ENCODE peak calls at places on chromosome 20, in four cellular contexts. K is naive thymus-derived CD4-positive, alpha-beta T cell; M is IMR-90; U is CD8-positive, alpha-beta T cell. B is an unnamed sample.
A peak's percentile ranks its signal among the peaks of the same experiment; 100 is the strongest.

GRCh38 chr20:50380697-50381040 is 129.5 kb upstream of the PTPN1 start:
- DNase-seq in U (no peak), K (no peak), M (peak; percentile 65), B (no peak)

GRCh38 chr20:49464556-49464955 is 17.9 kb downstream of the KCNB1 start:
- DNase-seq in K (no peak), M (no peak), U (no peak), B (no peak)

GRCh38 chr20:47343007-47343472 is 13.5 kb downstream of the ZMYND8 start:
- DNase-seq in M (peak; percentile 62), K (no peak), U (no peak), B (no peak)

GRCh38 chr20:49938173-49939163 is 2.3 kb downstream of the RNF114 start:
- DNase-seq in M (peak; percentile 82), U (no peak), K (no peak), B (no peak)

GRCh38 chr20:59718071-59718470 is 113.7 kb downstream of the PHACTR3 start:
- DNase-seq in M (no peak), K (no peak), U (no peak), B (no peak)

GRCh38 chr20:856361-856775 is 22.9 kb downstream of the FAM110A start:
- DNase-seq in K (peak; percentile 52), M (peak; percentile 54), U (peak; percentile 30), B (no peak)

GRCh38 chr20:50186987-50187402 is 3.6 kb upstream of the CEBPB start:
- DNase-seq in U (no peak), K (no peak), M (no peak), B (peak; percentile 63)

GRCh38 chr20:34938466-34939163 is 17.0 kb downstream of the GSS start:
- DNase-seq in M (no peak), U (no peak), K (no peak), B (no peak)

GRCh38 chr20:46348972-46349741 is 40.9 kb upstream of the CDH22 start:
- DNase-seq in K (peak; percentile 31), U (no peak), M (peak; percentile 31), B (peak; percentile 94)

GRCh38 chr20:57953638-57954037 is 243.8 kb upstream of the PMEPA1 start:
- DNase-seq in K (no peak), M (no peak), U (no peak), B (no peak)

GRCh38 chr20:373171-373890 is 7.2 kb upstream of the TRIB3 start:
- DNase-seq in K (no peak), M (peak; percentile 92), U (no peak), B (peak; percentile 71)

GRCh38 chr20:1721687-1722512 is 64.3 kb upstream of the SIRPG start:
- DNase-seq in U (no peak), K (no peak), M (no peak), B (peak; percentile 62)

GRCh38 chr20:11972478-11972877 is 54.8 kb downstream of the BTBD3 start:
- DNase-seq in K (no peak), M (no peak), U (no peak), B (no peak)

GRCh38 chr20:51400051-51400926 is 142.2 kb downstream of the NFATC2 start:
- DNase-seq in U (peak; percentile 60), K (peak; percentile 58), M (no peak), B (no peak)

GRCh38 chr20:50655325-50655880 is 35.9 kb downstream of the RIPOR3 start:
- DNase-seq in K (no peak), M (peak; percentile 88), U (no peak), B (no peak)

GRCh38 chr20:40467703-40468411 is 221.2 kb downstream of the MAFB start:
- DNase-seq in K (no peak), U (no peak), M (no peak), B (no peak)

GRCh38 chr20:34529742-34530141 is 13.5 kb downstream of the DYNLRB1 start:
- DNase-seq in M (no peak), K (no peak), U (no peak), B (no peak)

GRCh38 chr20:56018750-56019149 is 13.4 kb upstream of the CBLN4 start:
- DNase-seq in K (no peak), M (no peak), U (no peak), B (no peak)
- H3K36me3 ChIP-seq in K (no peaks in the 10 kb centered on the region), M (no peaks in the 10 kb centered on the region), U (no peaks in the 10 kb centered on the region), B (no peaks in the 10 kb centered on the region)

DNA sequence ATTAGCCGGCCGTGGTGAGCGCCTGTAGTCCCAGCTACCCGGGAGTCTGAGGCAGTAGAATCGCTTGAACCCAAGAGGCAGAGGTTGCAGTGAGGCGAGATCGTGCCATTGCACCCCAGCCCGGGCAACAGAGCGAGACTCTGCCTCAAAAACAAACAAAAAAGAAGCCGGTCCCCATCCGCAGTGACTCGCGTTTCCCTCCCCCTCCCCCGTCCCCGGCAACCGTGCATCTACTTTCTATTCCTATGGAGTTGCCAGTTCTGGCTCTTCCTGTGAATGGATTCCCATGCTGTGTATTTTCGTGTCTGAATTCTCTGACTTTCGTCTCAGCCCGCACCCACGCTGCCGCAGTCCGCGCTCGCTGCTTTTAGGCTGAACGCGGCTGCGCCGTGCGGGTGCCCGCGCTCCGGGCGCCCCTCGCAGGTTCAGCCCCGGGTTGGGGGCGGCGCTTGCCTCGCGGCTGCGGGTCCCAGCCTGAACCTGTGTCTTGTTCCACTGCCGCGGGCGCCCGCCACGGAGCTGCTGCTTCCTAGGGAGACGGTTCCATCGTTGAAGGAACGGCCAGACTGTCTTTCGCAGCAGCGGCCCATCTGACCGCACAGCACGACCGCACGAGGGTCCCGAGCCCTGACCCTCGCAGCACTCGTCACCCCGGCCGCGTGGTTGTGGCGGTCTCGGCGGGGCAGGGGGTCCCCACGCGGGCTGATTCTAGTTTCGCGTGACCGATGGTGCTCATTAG is 1.1 kb upstream of the MRGBP start:
- DNase-seq in K (peak; percentile 73), U (peak; percentile 63), M (peak; percentile 49), B (peak; percentile 89)
- H3K4me3 ChIP-seq in K (peak overlapping the region; percentile 78), U (peak overlapping the region; percentile 84), M (peak overlapping the region; percentile 62), B (peak overlapping the region; percentile 60)

GRCh38 chr20:5091902-5092301 is 27.9 kb downstream of the PCNA start:
- DNase-seq in U (no peak), M (no peak), K (no peak), B (no peak)
- H3K27me3 ChIP-seq in U (no peaks in the 10 kb centered on the region), M (no peaks in the 10 kb centered on the region), K (no peaks in the 10 kb centered on the region), B (no peaks in the 10 kb centered on the region)

DNA sequence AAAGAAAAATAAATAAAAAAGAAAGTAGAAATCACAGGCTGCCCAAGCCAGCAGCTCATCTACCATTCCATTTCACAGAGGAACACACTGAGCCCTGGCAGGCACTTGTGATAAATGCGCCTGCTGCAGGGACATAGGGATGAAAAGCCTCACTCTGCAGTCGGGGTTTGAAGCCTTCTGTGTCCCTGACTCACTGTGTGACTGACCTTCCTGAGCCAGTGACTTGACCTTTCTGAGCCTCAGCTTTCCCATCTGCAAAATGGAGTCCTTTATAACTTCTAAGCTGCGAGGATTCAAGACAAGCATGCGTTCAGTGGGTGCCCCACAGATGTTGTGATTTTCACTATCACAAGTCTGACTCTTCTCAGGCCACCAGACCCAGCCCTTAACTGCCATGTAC is 5.5 kb downstream of the TGM2 start:
- DNase-seq in K (no peak), M (no peak), U (no peak), B (no peak)
- H3K36me3 ChIP-seq in K (no peaks in the 10 kb centered on the region), M (peaks cover 52% of the 10 kb centered on the region), U (no peaks in the 10 kb centered on the region), B (no peaks in the 10 kb centered on the region)

DNA sequence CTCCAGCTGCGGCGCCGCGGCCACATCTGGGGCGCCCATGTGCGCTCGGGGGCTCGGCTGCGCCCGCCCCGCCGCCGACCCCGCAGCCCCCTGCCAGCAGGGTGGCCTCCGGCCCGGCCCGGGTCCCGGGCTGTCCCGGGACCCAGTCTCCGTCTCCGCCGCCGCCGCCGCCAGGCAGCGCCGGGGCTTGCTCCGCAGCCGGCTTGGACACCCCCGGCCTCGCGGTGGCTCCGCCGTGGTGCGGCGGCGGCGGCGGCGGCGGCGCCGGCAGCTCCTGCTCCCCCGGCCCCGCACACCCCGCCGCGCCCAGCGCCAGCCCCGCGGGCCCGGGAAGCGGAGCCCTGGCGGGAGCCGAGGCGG is 219 bp downstream of the ISM1 start:
- DNase-seq in U (no peak), K (no peak), M (no peak), B (no peak)
- H3K4me3 ChIP-seq in U (no peak overlapping the region), K (no peak overlapping the region), M (peak overlapping the region; percentile 34), B (peak overlapping the region; percentile 59)

GRCh38 chr20:61303217-61303616 is 51.2 kb downstream of the CDH4 start:
- DNase-seq in K (no peak), U (no peak), M (no peak), B (no peak)
- H3K27me3 ChIP-seq in K (no peaks in the 10 kb centered on the region), U (no peaks in the 10 kb centered on the region), M (no peaks in the 10 kb centered on the region), B (no peaks in the 10 kb centered on the region)

GRCh38 chr20:24970743-24971142 is 21.7 kb downstream of the CST7 start:
- DNase-seq in M (no peak), K (no peak), U (no peak), B (no peak)
- H3K36me3 ChIP-seq in M (peaks cover 40% of the 10 kb centered on the region), K (peaks cover 46% of the 10 kb centered on the region), U (peaks cover 59% of the 10 kb centered on the region), B (peaks cover 20% of the 10 kb centered on the region)

GRCh38 chr20:21101453-21102251 is 4.5 kb downstream of the LINC00237 start:
- DNase-seq in U (no peak), K (no peak), M (no peak), B (peak; percentile 79)

GRCh38 chr20:21103582-21104465 is 2.3 kb downstream of the LINC00237 start:
- DNase-seq in K (no peak), U (no peak), M (no peak), B (peak; percentile 62)

GRCh38 chr20:21102691-21103311 is 3.4 kb downstream of the LINC00237 start:
- DNase-seq in M (peak; percentile 1), U (no peak), K (peak; percentile 58), B (peak; percentile 78)

GRCh38 chr20:21100590-21101452 is 5.3 kb downstream of the LINC00237 start:
- DNase-seq in U (no peak), K (no peak), M (peak; percentile 2), B (peak; percentile 81)

GRCh38 chr20:21102252-21102609 is 3.9 kb downstream of the LINC00237 start:
- DNase-seq in K (no peak), M (no peak), U (no peak), B (peak; percentile 75)
- H3K4me3 ChIP-seq in K (peak overlapping the region; percentile 51), M (no peak overlapping the region), U (peak overlapping the region; percentile 28), B (peak overlapping the region; percentile 59)

DNA sequence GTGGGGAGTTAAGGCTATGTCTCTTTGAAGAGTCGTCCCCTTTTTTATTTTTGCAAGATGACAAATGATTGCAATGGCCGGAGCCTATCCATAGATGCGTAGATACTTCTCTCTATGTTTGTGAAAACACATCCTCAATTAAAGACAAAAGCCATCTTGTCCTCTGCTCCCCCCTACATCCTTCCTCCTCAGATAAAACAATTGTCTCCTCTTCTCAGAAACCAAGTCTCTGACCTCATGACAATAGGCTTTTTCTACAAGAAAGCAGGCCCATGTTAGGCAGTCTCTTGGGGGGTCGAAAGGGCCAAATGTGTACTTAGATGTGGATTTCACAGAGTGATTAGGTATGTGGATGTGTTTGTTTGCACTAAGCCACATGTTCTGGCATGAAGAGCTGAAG is 51.1 kb upstream of the SSTR4 start:
- DNase-seq in U (no peak), K (no peak), M (no peak), B (no peak)
- H3K27me3 ChIP-seq in U (no peaks in the 10 kb centered on the region), K (no peaks in the 10 kb centered on the region), M (peaks cover 2% of the 10 kb centered on the region), B (no peaks in the 10 kb centered on the region)

B was measured in H7.